ENCODE peak calls at places on chromosomes 16 and 17, in eight cellular contexts. One of them, this sample, is unnamed.

GRCh38 chr17:38449364-38449763 is 21.1 kb downstream of the ARHGAP23 start:
- DNase-seq in GM12878: no peak
- DNase-seq in K562: no peak
- DNase-seq in HCT116: no peak
- DNase-seq in H1: no peak
- DNase-seq in SK-N-SH: no peak
- DNase-seq in A549: peak
- DNase-seq in HepG2: peak
- DNase-seq in this sample: no peak

GRCh38 chr17:50558581-50558954 is 1.9 kb upstream of the CACNA1G start:
- DNase-seq in K562: no peak
- DNase-seq in GM12878: no peak
- DNase-seq in SK-N-SH: no peak
- DNase-seq in HepG2: no peak
- DNase-seq in A549: no peak
- DNase-seq in HCT116: no peak
- DNase-seq in H1: no peak
- DNase-seq in this sample: no peak

GRCh38 chr16:19883296-19883951 is 1.2 kb downstream of the GPRC5B start:
- DNase-seq in A549: no peak
- DNase-seq in SK-N-SH: peak
- DNase-seq in K562: peak
- DNase-seq in GM12878: no peak
- DNase-seq in HCT116: no peak
- DNase-seq in HepG2: no peak
- DNase-seq in H1: no peak
- DNase-seq in this sample: peak

GRCh38 chr16:4090476-4090875 is 25.8 kb downstream of the ADCY9 start:
- DNase-seq in HepG2: no peak
- DNase-seq in HCT116: no peak
- DNase-seq in A549: no peak
- DNase-seq in K562: no peak
- DNase-seq in H1: no peak
- DNase-seq in SK-N-SH: no peak
- DNase-seq in GM12878: no peak
- DNase-seq in this sample: no peak

GRCh38 chr17:49111934-49112333 is 20.6 kb upstream of the B4GALNT2 start:
- DNase-seq in HCT116: no peak
- DNase-seq in K562: no peak
- DNase-seq in SK-N-SH: no peak
- DNase-seq in HepG2: no peak
- DNase-seq in GM12878: no peak
- DNase-seq in H1: no peak
- DNase-seq in A549: no peak
- DNase-seq in this sample: no peak

GRCh38 chr16:81279375-81279774 is 35.4 kb upstream of the GAN start:
- DNase-seq in SK-N-SH: no peak
- DNase-seq in GM12878: no peak
- DNase-seq in K562: no peak
- DNase-seq in HCT116: no peak
- DNase-seq in H1: no peak
- DNase-seq in HepG2: no peak
- DNase-seq in A549: peak
- DNase-seq in this sample: peak

GRCh38 chr17:38544839-38545209 is 60.9 kb downstream of the SRCIN1 start:
- DNase-seq in HCT116: no peak
- DNase-seq in HepG2: no peak
- DNase-seq in SK-N-SH: no peak
- DNase-seq in K562: no peak
- DNase-seq in GM12878: no peak
- DNase-seq in H1: no peak
- DNase-seq in A549: no peak
- DNase-seq in this sample: no peak

GRCh38 chr17:31388770-31389672 is 2.5 kb upstream of the RAB11FIP4 start:
- DNase-seq in K562: peak
- DNase-seq in H1: no peak
- DNase-seq in GM12878: no peak
- DNase-seq in SK-N-SH: peak
- DNase-seq in A549: no peak
- DNase-seq in HCT116: no peak
- DNase-seq in HepG2: no peak
- DNase-seq in this sample: no peak

GRCh38 chr17:42460371-42460770 is 1.7 kb downstream of the ATP6V0A1 start:
- DNase-seq in HCT116: no peak
- DNase-seq in GM12878: no peak
- DNase-seq in K562: no peak
- DNase-seq in A549: no peak
- DNase-seq in SK-N-SH: no peak
- DNase-seq in H1: no peak
- DNase-seq in HepG2: no peak
- DNase-seq in this sample: no peak

GRCh38 chr16:31664683-31665482 is 137.2 kb downstream of the AHSP start:
- DNase-seq in HepG2: no peak
- DNase-seq in HCT116: no peak
- DNase-seq in A549: no peak
- DNase-seq in K562: no peak
- DNase-seq in SK-N-SH: no peak
- DNase-seq in GM12878: no peak
- DNase-seq in H1: no peak
- DNase-seq in this sample: peak

GRCh38 chr16:81489547-81490267 is 45.1 kb downstream of the CMIP start:
- DNase-seq in GM12878: no peak
- DNase-seq in A549: no peak
- DNase-seq in K562: no peak
- DNase-seq in SK-N-SH: no peak
- DNase-seq in H1: no peak
- DNase-seq in HepG2: no peak
- DNase-seq in HCT116: no peak
- DNase-seq in this sample: no peak

GRCh38 chr17:83103200-83103937 is 24.0 kb downstream of the METRNL start:
- DNase-seq in HepG2: no peak
- DNase-seq in K562: peak
- DNase-seq in A549: peak
- DNase-seq in HCT116: peak
- DNase-seq in SK-N-SH: peak
- DNase-seq in GM12878: no peak
- DNase-seq in H1: no peak
- DNase-seq in this sample: peak
- TF ChIP-seq RAD21 in HepG2: no peak
- TF ChIP-seq RAD21 in K562: no peak
- TF ChIP-seq RAD21 in A549: no peak
- TF ChIP-seq RAD21 in HCT116: no peak
- TF ChIP-seq RAD21 in SK-N-SH: no peak
- TF ChIP-seq RAD21 in GM12878: no peak
- TF ChIP-seq RAD21 in H1: no peak
- TF ChIP-seq RAD21 in this sample: no peak

DNA sequence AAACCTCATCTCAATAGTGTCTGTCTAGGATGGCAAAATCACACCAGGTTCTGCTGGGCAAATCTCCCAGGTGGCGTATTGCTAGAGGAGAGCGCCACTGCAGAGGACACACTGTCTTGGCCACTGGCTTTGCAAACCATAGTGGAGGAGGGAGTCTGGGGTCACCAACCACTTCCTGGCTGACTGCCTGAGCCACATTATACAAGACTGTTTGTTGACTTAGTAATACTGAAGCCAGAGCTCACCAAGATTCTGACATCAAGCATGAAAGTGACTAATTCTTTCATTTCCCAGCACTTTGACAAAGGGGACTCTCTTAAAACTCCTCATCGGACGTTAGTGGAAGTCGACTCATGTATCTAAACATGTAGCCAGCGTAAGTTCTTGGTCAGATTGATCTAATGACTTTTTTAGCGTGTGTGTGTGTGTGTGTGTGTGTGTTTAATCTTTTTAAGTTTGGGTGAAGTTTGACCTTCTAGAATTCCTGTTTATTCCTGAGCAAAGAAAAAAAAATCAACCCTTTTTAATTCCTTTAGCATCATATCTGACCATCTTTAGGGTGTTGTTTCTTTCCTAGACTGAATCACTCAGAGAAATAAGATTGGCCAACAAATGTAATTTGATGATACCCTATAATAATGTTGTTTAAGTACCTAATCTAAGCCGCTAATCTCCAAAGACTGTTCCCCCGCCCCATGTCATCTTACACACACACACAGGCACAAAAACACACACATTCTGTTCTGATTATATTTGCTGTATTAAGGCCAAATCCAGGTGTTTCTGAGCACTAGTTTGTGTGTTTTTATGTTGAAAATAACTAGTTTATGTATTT is 13.8 kb downstream of the PITPNC1 start:
- DNase-seq in H1: no peak
- DNase-seq in K562: no peak
- DNase-seq in GM12878: peak
- DNase-seq in SK-N-SH: no peak
- DNase-seq in A549: peak
- DNase-seq in HCT116: peak
- DNase-seq in HepG2: peak
- DNase-seq in this sample: peak
- TF ChIP-seq RAD21 in H1: no peak
- TF ChIP-seq RAD21 in K562: no peak
- TF ChIP-seq RAD21 in GM12878: peak
- TF ChIP-seq RAD21 in SK-N-SH: no peak
- TF ChIP-seq RAD21 in A549: no peak
- TF ChIP-seq RAD21 in HCT116: peak
- TF ChIP-seq RAD21 in HepG2: no peak
- TF ChIP-seq RAD21 in this sample: no peak

GRCh38 chr16:88879788-88880055 is 13.3 kb upstream of the PABPN1L start:
- DNase-seq in K562: no peak
- DNase-seq in A549: no peak
- DNase-seq in H1: no peak
- DNase-seq in SK-N-SH: no peak
- DNase-seq in HCT116: no peak
- DNase-seq in HepG2: no peak
- DNase-seq in GM12878: no peak
- DNase-seq in this sample: no peak
- TF ChIP-seq RAD21 in K562: no peak
- TF ChIP-seq RAD21 in A549: no peak
- TF ChIP-seq RAD21 in H1: no peak
- TF ChIP-seq RAD21 in SK-N-SH: no peak
- TF ChIP-seq RAD21 in HCT116: no peak
- TF ChIP-seq RAD21 in HepG2: no peak
- TF ChIP-seq RAD21 in GM12878: no peak
- TF ChIP-seq RAD21 in this sample: no peak

GRCh38 chr17:79788989-79789942 is 7.6 kb downstream of the CBX8 start:
- DNase-seq in SK-N-SH: no peak
- DNase-seq in HepG2: no peak
- DNase-seq in HCT116: no peak
- DNase-seq in K562: no peak
- DNase-seq in GM12878: no peak
- DNase-seq in A549: no peak
- DNase-seq in H1: no peak
- DNase-seq in this sample: no peak
- TF ChIP-seq RAD21 in SK-N-SH: no peak
- TF ChIP-seq RAD21 in HepG2: no peak
- TF ChIP-seq RAD21 in HCT116: no peak
- TF ChIP-seq RAD21 in K562: no peak
- TF ChIP-seq RAD21 in GM12878: no peak
- TF ChIP-seq RAD21 in A549: no peak
- TF ChIP-seq RAD21 in H1: peak
- TF ChIP-seq RAD21 in this sample: no peak

DNA sequence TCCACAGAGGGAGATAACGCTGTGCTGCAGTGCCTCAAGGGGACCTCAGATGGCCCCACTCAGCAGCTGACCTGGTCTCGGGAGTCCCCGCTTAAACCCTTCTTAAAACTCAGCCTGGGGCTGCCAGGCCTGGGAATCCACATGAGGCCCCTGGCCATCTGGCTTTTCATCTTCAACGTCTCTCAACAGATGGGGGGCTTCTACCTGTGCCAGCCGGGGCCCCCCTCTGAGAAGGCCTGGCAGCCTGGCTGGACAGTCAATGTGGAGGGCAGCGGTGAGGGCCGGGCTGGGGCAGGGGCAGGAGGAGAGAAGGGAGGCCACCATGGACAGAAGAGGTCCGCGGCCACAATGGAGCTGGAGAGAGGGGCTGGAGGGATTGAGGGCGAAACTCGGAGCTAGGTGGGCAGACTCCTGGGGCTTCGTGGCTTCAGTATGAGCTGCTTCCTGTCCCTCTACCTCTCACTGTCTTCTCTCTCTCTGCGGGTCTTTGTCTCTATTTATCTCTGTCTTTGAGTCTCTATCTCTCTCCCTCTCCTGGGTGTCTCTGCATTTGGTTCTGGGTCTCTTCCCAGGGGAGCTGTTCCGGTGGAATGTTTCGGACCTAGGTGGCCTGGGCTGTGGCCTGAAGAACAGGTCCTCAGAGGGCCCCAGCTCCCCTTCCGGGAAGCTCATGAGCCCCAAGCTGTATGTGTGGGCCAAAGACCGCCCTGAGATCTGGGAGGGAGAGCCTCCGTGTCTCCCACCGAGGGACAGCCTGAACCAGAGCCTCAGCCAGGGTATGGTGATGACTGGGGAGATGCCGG is 769 bp downstream of the CD19 start:
- DNase-seq in K562: no peak
- DNase-seq in GM12878: no peak
- DNase-seq in HepG2: no peak
- DNase-seq in A549: no peak
- DNase-seq in HCT116: no peak
- DNase-seq in SK-N-SH: no peak
- DNase-seq in H1: no peak
- DNase-seq in this sample: no peak
- TF ChIP-seq RAD21 in K562: no peak
- TF ChIP-seq RAD21 in GM12878: no peak
- TF ChIP-seq RAD21 in HepG2: no peak
- TF ChIP-seq RAD21 in A549: no peak
- TF ChIP-seq RAD21 in HCT116: no peak
- TF ChIP-seq RAD21 in SK-N-SH: no peak
- TF ChIP-seq RAD21 in H1: no peak
- TF ChIP-seq RAD21 in this sample: no peak

GRCh38 chr16:17467923-17468540 is 2.7 kb downstream of the XYLT1 start:
- DNase-seq in HCT116: no peak
- DNase-seq in HepG2: peak
- DNase-seq in SK-N-SH: peak
- DNase-seq in GM12878: no peak
- DNase-seq in H1: no peak
- DNase-seq in A549: peak
- DNase-seq in K562: peak
- DNase-seq in this sample: peak
- TF ChIP-seq RAD21 in HCT116: peak
- TF ChIP-seq RAD21 in HepG2: no peak
- TF ChIP-seq RAD21 in SK-N-SH: peak
- TF ChIP-seq RAD21 in GM12878: peak
- TF ChIP-seq RAD21 in H1: peak
- TF ChIP-seq RAD21 in A549: peak
- TF ChIP-seq RAD21 in K562: peak
- TF ChIP-seq RAD21 in this sample: peak

DNA sequence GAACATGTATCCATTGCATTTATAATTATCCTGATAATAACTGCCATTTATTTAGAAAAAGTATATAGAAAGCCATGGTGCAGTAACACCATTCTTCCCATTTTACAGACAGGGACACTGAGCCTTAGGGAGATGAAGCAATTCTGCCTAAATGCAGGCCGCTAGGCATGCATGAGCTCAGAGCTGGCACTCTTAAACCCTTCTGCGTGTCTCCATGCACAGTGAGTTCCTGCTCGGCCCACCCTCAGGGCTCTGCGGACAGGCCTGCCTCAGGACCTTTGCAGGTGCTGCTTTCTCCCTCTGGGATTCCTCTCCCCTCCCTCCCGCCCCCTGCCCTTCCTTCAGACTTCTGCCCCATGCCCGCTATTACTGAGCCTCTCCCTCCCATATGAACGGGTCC is 54.3 kb upstream of the WSB1 start:
- DNase-seq in HepG2: no peak
- DNase-seq in H1: no peak
- DNase-seq in K562: no peak
- DNase-seq in GM12878: no peak
- DNase-seq in A549: no peak
- DNase-seq in SK-N-SH: no peak
- DNase-seq in HCT116: no peak
- DNase-seq in this sample: no peak
- TF ChIP-seq RAD21 in HepG2: no peak
- TF ChIP-seq RAD21 in H1: no peak
- TF ChIP-seq RAD21 in K562: no peak
- TF ChIP-seq RAD21 in GM12878: no peak
- TF ChIP-seq RAD21 in A549: no peak
- TF ChIP-seq RAD21 in SK-N-SH: no peak
- TF ChIP-seq RAD21 in HCT116: no peak
- TF ChIP-seq RAD21 in this sample: no peak